ENCODE peak calls at places on chromosomes 5 and 9, in five cellular contexts. F, Y, M, A and K are unnamed samples.

GRCh38 chr5:115100556-115100955 is 69.2 kb downstream of the TRIM36 start:
- DNase-seq in F (no peak), Y (no peak), M (no peak), A (no peak), K (no peak)

GRCh38 chr9:87564706-87565335 is 67.2 kb downstream of the DAPK1 start:
- DNase-seq in F (no peak), Y (no peak), M (no peak), A (no peak), K (no peak)

GRCh38 chr9:86660146-86660545 is 287.2 kb downstream of the GAS1 start:
- DNase-seq in F (no peak), Y (peak), M (no peak), A (no peak), K (no peak)

GRCh38 chr9:129740174-129740573 is 12.7 kb downstream of the PTGES start:
- DNase-seq in F (no peak), Y (no peak), M (no peak), A (no peak), K (no peak)

GRCh38 chr5:56105511-56106372 is 111.0 kb upstream of the IL6ST start:
- DNase-seq in F (no peak), Y (no peak), M (no peak), A (no peak), K (no peak)

GRCh38 chr5:140038373-140038957 is 4.6 kb downstream of the NRG2 start:
- DNase-seq in F (peak), Y (no peak), M (no peak), A (no peak), K (peak)

GRCh38 chr9:8734760-8735159 is 935.2 kb upstream of the DMAC1 start:
- DNase-seq in F (no peak), Y (no peak), M (no peak), A (no peak), K (no peak)

GRCh38 chr9:134172198-134173126 is 8.1 kb upstream of the RNU6ATAC start:
- DNase-seq in F (no peak), Y (no peak), M (no peak), A (no peak), K (no peak)

GRCh38 chr5:68382640-68383039 is 167.1 kb downstream of the PIK3R1 start:
- DNase-seq in F (no peak), Y (no peak), M (no peak), A (no peak), K (no peak)

GRCh38 chr9:105065119-105066088 is 137.4 kb upstream of the ABCA1 start:
- DNase-seq in F (no peak), Y (no peak), M (no peak), A (no peak), K (no peak)